ENCODE peak calls at places on chromosome 20, in five cellular contexts. M is AML-193, C is choroid plexus epithelial cell, V is NCI-H446, I is fibroblast of pulmonary artery. U is an unnamed sample.

GRCh38 chr20:32656827-32657226 is 16.9 kb downstream of the C20orf203 start:
- DNase-seq in M (no peak), C (no peak), V (no peak), I (no peak), U (no peak)

GRCh38 chr20:57399587-57400261 is 8.5 kb downstream of the RBM38 start:
- DNase-seq in M (no peak), C (peak; percentile 11), V (no peak), I (no peak), U (no peak)

GRCh38 chr20:44945261-44945660 is 14.9 kb downstream of the TOMM34 start:
- DNase-seq in M (no peak), C (no peak), V (no peak), I (no peak), U (no peak)

GRCh38 chr20:12237772-12238171 is 320.1 kb downstream of the BTBD3 start:
- DNase-seq in M (no peak), C (no peak), V (no peak), I (peak; percentile 30), U (no peak)

GRCh38 chr20:61597996-61598395 is 345.9 kb downstream of the CDH4 start:
- DNase-seq in M (no peak), C (no peak), V (no peak), I (no peak), U (no peak)

GRCh38 chr20:58201616-58202015 is 26.8 kb downstream of the ANKRD60 start:
- DNase-seq in M (no peak), C (no peak), V (no peak), I (no peak), U (no peak)

GRCh38 chr20:57620999-57621398 is 773 bp upstream of the ZBP1 start:
- DNase-seq in M (no peak), C (no peak), V (no peak), I (no peak), U (no peak)

GRCh38 chr20:32685541-32686529 is 12.1 kb upstream of the C20orf203 start:
- DNase-seq in M (peak; percentile 37), C (peak; percentile 90), V (no peak), I (peak; percentile 68), U (no peak)

GRCh38 chr20:20668639-20669038 is 43.8 kb downstream of the RALGAPA2 start:
- DNase-seq in M (peak; percentile 46), C (peak; percentile 52), V (no peak), I (peak; percentile 4), U (no peak)

GRCh38 chr20:1943267-1944002 is 48.2 kb downstream of the SIRPA start:
- DNase-seq in M (no peak), C (no peak), V (no peak), I (peak; percentile 16), U (no peak)

GRCh38 chr20:258963-259362 is 1.4 kb downstream of the DEFB132 start:
- DNase-seq in M (peak; percentile 14), C (peak; percentile 50), V (no peak), I (peak; percentile 39), U (peak; percentile 53)

GRCh38 chr20:19867074-19867473 is 109.0 kb downstream of the RIN2 start:
- DNase-seq in M (no peak), C (peak; percentile 85), V (no peak), I (peak; percentile 59), U (no peak)

GRCh38 chr20:49122920-49123319 is 65.2 kb downstream of the STAU1 start:
- DNase-seq in M (no peak), C (no peak), V (no peak), I (no peak), U (no peak)

GRCh38 chr20:6887966-6888365 is 120.5 kb downstream of the BMP2 start:
- DNase-seq in M (no peak), C (no peak), V (no peak), I (no peak), U (no peak)

GRCh38 chr20:24843443-24843715 is 105.7 kb upstream of the CST7 start:
- DNase-seq in M (no peak), C (no peak), V (no peak), I (no peak), U (no peak)

GRCh38 chr20:63549679-63550282 is 2.2 kb upstream of the SRMS start:
- DNase-seq in M (no peak), C (no peak), V (no peak), I (no peak), U (no peak)

GRCh38 chr20:13095013-13095412 is 86.2 kb downstream of the SPTLC3 start:
- DNase-seq in M (no peak), C (no peak), V (no peak), I (no peak), U (no peak)

GRCh38 chr20:63085087-63085861 is 78.5 kb upstream of the BHLHE23 start:
- DNase-seq in M (no peak), C (no peak), V (no peak), I (no peak), U (no peak)

GRCh38 chr20:63061701-63062100 is 54.9 kb upstream of the BHLHE23 start:
- DNase-seq in M (no peak), C (no peak), V (no peak), I (no peak), U (no peak)

GRCh38 chr20:50514750-50515149 is 4.6 kb downstream of the PTPN1 start:
- DNase-seq in M (no peak), C (no peak), V (no peak), I (no peak), U (no peak)

GRCh38 chr20:10419550-10420133 is 14.4 kb downstream of the MKKS start:
- DNase-seq in M (no peak), C (peak; percentile 50), V (no peak), I (peak; percentile 19), U (peak; percentile 26)

GRCh38 chr20:54204063-54204462 is 3.8 kb upstream of the PFDN4 start:
- DNase-seq in M (no peak), C (no peak), V (no peak), I (no peak), U (no peak)

GRCh38 chr20:49573900-49574416 is 6.0 kb upstream of the PTGIS start:
- DNase-seq in M (no peak), C (no peak), V (no peak), I (no peak), U (no peak)

GRCh38 chr20:53611449-53611894 is 17.8 kb upstream of the ZNF217 start:
- DNase-seq in M (no peak), C (peak; percentile 99), V (no peak), I (peak; percentile 97), U (peak; percentile 79)

GRCh38 chr20:22490287-22491187 is 93.8 kb downstream of the FOXA2 start:
- DNase-seq in M (no peak), C (no peak), V (no peak), I (peak; percentile 3), U (peak; percentile 1)

GRCh38 chr20:49690899-49691620 is 22.6 kb downstream of the B4GALT5 start:
- DNase-seq in M (no peak), C (peak; percentile 76), V (no peak), I (peak; percentile 72), U (peak; percentile 88)

GRCh38 chr20:38961530-38962043 is 557 bp upstream of the DHX35 start:
- DNase-seq in M (no peak), C (no peak), V (no peak), I (no peak), U (no peak)

GRCh38 chr20:46543033-46543432 is 7.4 kb downstream of the OCSTAMP start:
- DNase-seq in M (no peak), C (no peak), V (no peak), I (no peak), U (no peak)